ENCODE peak calls at places on chromosome 14, in ten cellular contexts. G is OCI-M1, E is amygdala, U is NCI-H82, F is cerebellum, J is GM04504, Y is heart right ventricle, Q is activated T-cell treated with anti-CD3 and anti-CD28 coated beads for 1 hour, C is AG04449, I is progenitor cell of endocrine pancreas. Z is an unnamed sample.

GRCh38 chr14:92491782-92492181 is 21.8 kb upstream of the RIN3 start:
- DNase-seq in G (no peak), E (no peak), U (peak), F (no peak), J (no peak), Y (peak), Q (no peak), C (no peak), I (no peak), Z (no peak)

GRCh38 chr14:28901631-28902030 is 135.0 kb downstream of the FOXG1 start:
- DNase-seq in G (no peak), E (no peak), U (peak), F (no peak), J (no peak), Y (no peak), Q (no peak), C (no peak), I (no peak), Z (no peak)

GRCh38 chr14:85516239-85517112 is 13.5 kb upstream of the FLRT2 start:
- DNase-seq in G (peak), E (no peak), U (no peak), F (no peak), J (peak), Y (no peak), Q (no peak), C (no peak), I (no peak), Z (no peak)

GRCh38 chr14:54769955-54770863 is 132.4 kb downstream of the GCH1 start:
- DNase-seq in G (no peak), E (no peak), U (no peak), F (no peak), J (no peak), Y (no peak), Q (no peak), C (no peak), I (no peak), Z (no peak)

GRCh38 chr14:56124296-56124695 is 6.1 kb downstream of the PELI2 start:
- DNase-seq in G (no peak), E (no peak), U (peak), F (no peak), J (no peak), Y (no peak), Q (no peak), C (no peak), I (no peak), Z (no peak)

GRCh38 chr14:99004112-99004511 is 267.9 kb downstream of the BCL11B start:
- DNase-seq in G (no peak), E (no peak), U (no peak), F (no peak), J (no peak), Y (no peak), Q (no peak), C (no peak), I (no peak), Z (no peak)

GRCh38 chr14:59098377-59098776 is 90.1 kb upstream of the DAAM1 start:
- DNase-seq in G (no peak), E (no peak), U (no peak), F (no peak), J (peak), Y (no peak), Q (no peak), C (peak), I (no peak), Z (no peak)

GRCh38 chr14:96351986-96352385 is 11.2 kb downstream of the ATG2B start:
- DNase-seq in G (no peak), E (no peak), U (no peak), F (no peak), J (no peak), Y (no peak), Q (no peak), C (no peak), I (no peak), Z (no peak)

GRCh38 chr14:38837333-38838048 is 265.5 kb downstream of the SEC23A start:
- DNase-seq in G (no peak), E (no peak), U (no peak), F (no peak), J (no peak), Y (no peak), Q (no peak), C (no peak), I (no peak), Z (no peak)

GRCh38 chr14:74765721-74766120 is 2.6 kb downstream of the YLPM1 start:
- DNase-seq in G (no peak), E (no peak), U (no peak), F (no peak), J (no peak), Y (no peak), Q (no peak), C (no peak), I (no peak), Z (no peak)

GRCh38 chr14:24280797-24281460 is 9.5 kb upstream of the RABGGTA start:
- DNase-seq in G (no peak), E (no peak), U (no peak), F (no peak), J (no peak), Y (no peak), Q (no peak), C (no peak), I (no peak), Z (no peak)

GRCh38 chr14:22556990-22557623 is 31.9 kb downstream of the DAD1 start:
- DNase-seq in G (peak), E (peak), U (peak), F (peak), J (peak), Y (peak), Q (peak), C (no peak), I (peak), Z (peak)